ENCODE peak calls at places on chromosomes 6 and 20, in five cellular contexts. One of them, this sample, is unnamed.

GRCh38 chr20:44692932-44693476 is 22.2 kb upstream of the CCN5 start:
- DNase-seq in stimulated activated naive B cell treated with anti-CD40 and anti-IgM and Interleukin-4, amounts not matched to agents 10 μg/mL and 1 μg/mL and 100 μg/mL, for 72 hours: no peak
- DNase-seq in ureter: no peak
- DNase-seq in AG04450: peak; percentile 77
- DNase-seq in DMS53: no peak
- DNase-seq in this sample: peak; percentile 93

GRCh38 chr6:53391170-53391569 is 42.4 kb upstream of the ELOVL5 start:
- DNase-seq in stimulated activated naive B cell treated with anti-CD40 and anti-IgM and Interleukin-4, amounts not matched to agents 10 μg/mL and 1 μg/mL and 100 μg/mL, for 72 hours: no peak
- DNase-seq in ureter: no peak
- DNase-seq in DMS53: no peak
- DNase-seq in AG04450: no peak
- DNase-seq in this sample: no peak

GRCh38 chr6:167795874-167796667 is 30.6 kb upstream of the AFDN start:
- DNase-seq in ureter: no peak
- DNase-seq in DMS53: peak; percentile 53
- DNase-seq in AG04450: no peak
- DNase-seq in stimulated activated naive B cell treated with anti-CD40 and anti-IgM and Interleukin-4, amounts not matched to agents 10 μg/mL and 1 μg/mL and 100 μg/mL, for 72 hours: no peak
- DNase-seq in this sample: no peak

GRCh38 chr6:169269180-169270076 is 15.8 kb upstream of the THBS2 start:
- DNase-seq in ureter: no peak
- DNase-seq in stimulated activated naive B cell treated with anti-CD40 and anti-IgM and Interleukin-4, amounts not matched to agents 10 μg/mL and 1 μg/mL and 100 μg/mL, for 72 hours: no peak
- DNase-seq in AG04450: peak; percentile 41
- DNase-seq in DMS53: no peak
- DNase-seq in this sample: no peak

GRCh38 chr6:79408598-79408997 is 128.6 kb downstream of the LCA5 start:
- DNase-seq in AG04450: no peak
- DNase-seq in DMS53: no peak
- DNase-seq in ureter: no peak
- DNase-seq in stimulated activated naive B cell treated with anti-CD40 and anti-IgM and Interleukin-4, amounts not matched to agents 10 μg/mL and 1 μg/mL and 100 μg/mL, for 72 hours: no peak
- DNase-seq in this sample: no peak

GRCh38 chr6:10384719-10385511 is 30.0 kb downstream of the TFAP2A start:
- DNase-seq in DMS53: no peak
- DNase-seq in AG04450: no peak
- DNase-seq in ureter: no peak
- DNase-seq in stimulated activated naive B cell treated with anti-CD40 and anti-IgM and Interleukin-4, amounts not matched to agents 10 μg/mL and 1 μg/mL and 100 μg/mL, for 72 hours: no peak
- DNase-seq in this sample: no peak

GRCh38 chr6:157241411-157241979 is 81.8 kb downstream of the TMEM242 start:
- DNase-seq in ureter: no peak
- DNase-seq in stimulated activated naive B cell treated with anti-CD40 and anti-IgM and Interleukin-4, amounts not matched to agents 10 μg/mL and 1 μg/mL and 100 μg/mL, for 72 hours: no peak
- DNase-seq in AG04450: no peak
- DNase-seq in DMS53: peak; percentile 31
- DNase-seq in this sample: no peak

GRCh38 chr20:48482790-48483189 is 345.0 kb downstream of the PREX1 start:
- DNase-seq in DMS53: no peak
- DNase-seq in AG04450: no peak
- DNase-seq in ureter: no peak
- DNase-seq in stimulated activated naive B cell treated with anti-CD40 and anti-IgM and Interleukin-4, amounts not matched to agents 10 μg/mL and 1 μg/mL and 100 μg/mL, for 72 hours: no peak
- DNase-seq in this sample: no peak

GRCh38 chr6:151658091-151658490 is 149.4 kb upstream of the ESR1 start:
- DNase-seq in AG04450: no peak
- DNase-seq in DMS53: no peak
- DNase-seq in ureter: no peak
- DNase-seq in stimulated activated naive B cell treated with anti-CD40 and anti-IgM and Interleukin-4, amounts not matched to agents 10 μg/mL and 1 μg/mL and 100 μg/mL, for 72 hours: no peak
- DNase-seq in this sample: no peak

GRCh38 chr6:109671721-109672120 is 19.3 kb downstream of the AK9 start:
- DNase-seq in AG04450: no peak
- DNase-seq in stimulated activated naive B cell treated with anti-CD40 and anti-IgM and Interleukin-4, amounts not matched to agents 10 μg/mL and 1 μg/mL and 100 μg/mL, for 72 hours: no peak
- DNase-seq in DMS53: no peak
- DNase-seq in ureter: no peak
- DNase-seq in this sample: no peak

GRCh38 chr20:39107741-39108140 is 145.6 kb downstream of the DHX35 start:
- DNase-seq in AG04450: no peak
- DNase-seq in stimulated activated naive B cell treated with anti-CD40 and anti-IgM and Interleukin-4, amounts not matched to agents 10 μg/mL and 1 μg/mL and 100 μg/mL, for 72 hours: no peak
- DNase-seq in ureter: no peak
- DNase-seq in DMS53: no peak
- DNase-seq in this sample: no peak

GRCh38 chr6:52352239-52353008 is 9.5 kb upstream of the PAQR8 start:
- DNase-seq in AG04450: peak; percentile 92
- DNase-seq in DMS53: peak; percentile 97
- DNase-seq in ureter: peak; percentile 55
- DNase-seq in stimulated activated naive B cell treated with anti-CD40 and anti-IgM and Interleukin-4, amounts not matched to agents 10 μg/mL and 1 μg/mL and 100 μg/mL, for 72 hours: peak; percentile 57
- DNase-seq in this sample: peak; percentile 88

GRCh38 chr20:20225325-20225724 is 142.6 kb upstream of the INSM1 start:
- DNase-seq in DMS53: peak; percentile 94
- DNase-seq in AG04450: no peak
- DNase-seq in stimulated activated naive B cell treated with anti-CD40 and anti-IgM and Interleukin-4, amounts not matched to agents 10 μg/mL and 1 μg/mL and 100 μg/mL, for 72 hours: no peak
- DNase-seq in ureter: no peak
- DNase-seq in this sample: no peak

GRCh38 chr6:89475634-89476033 is 42.7 kb downstream of the ANKRD6 start:
- DNase-seq in stimulated activated naive B cell treated with anti-CD40 and anti-IgM and Interleukin-4, amounts not matched to agents 10 μg/mL and 1 μg/mL and 100 μg/mL, for 72 hours: no peak
- DNase-seq in DMS53: peak; percentile 22
- DNase-seq in ureter: no peak
- DNase-seq in AG04450: no peak
- DNase-seq in this sample: peak; percentile 0

GRCh38 chr6:19836799-19837510 is at the start of gene ID4:
- DNase-seq in AG04450: peak; percentile 87
- DNase-seq in stimulated activated naive B cell treated with anti-CD40 and anti-IgM and Interleukin-4, amounts not matched to agents 10 μg/mL and 1 μg/mL and 100 μg/mL, for 72 hours: no peak
- DNase-seq in ureter: peak; percentile 97
- DNase-seq in DMS53: peak; percentile 95
- DNase-seq in this sample: peak; percentile 79

GRCh38 chr6:136586295-136586694 is 36.1 kb upstream of the MAP7 start:
- DNase-seq in DMS53: peak; percentile 7
- DNase-seq in ureter: no peak
- DNase-seq in AG04450: peak; percentile 87
- DNase-seq in stimulated activated naive B cell treated with anti-CD40 and anti-IgM and Interleukin-4, amounts not matched to agents 10 μg/mL and 1 μg/mL and 100 μg/mL, for 72 hours: no peak
- DNase-seq in this sample: peak; percentile 87

GRCh38 chr20:26276811-26277210 is 580.2 kb upstream of the ZNF337 start:
- DNase-seq in AG04450: no peak
- DNase-seq in ureter: no peak
- DNase-seq in stimulated activated naive B cell treated with anti-CD40 and anti-IgM and Interleukin-4, amounts not matched to agents 10 μg/mL and 1 μg/mL and 100 μg/mL, for 72 hours: no peak
- DNase-seq in DMS53: peak; percentile 15
- DNase-seq in this sample: no peak

GRCh38 chr6:163579111-163579879 is 164.8 kb downstream of the QKI start:
- DNase-seq in stimulated activated naive B cell treated with anti-CD40 and anti-IgM and Interleukin-4, amounts not matched to agents 10 μg/mL and 1 μg/mL and 100 μg/mL, for 72 hours: no peak
- DNase-seq in DMS53: no peak
- DNase-seq in ureter: no peak
- DNase-seq in AG04450: no peak
- DNase-seq in this sample: no peak

GRCh38 chr20:51772236-51772635 is 4.0 kb upstream of the ATP9A start:
- DNase-seq in DMS53: no peak
- DNase-seq in stimulated activated naive B cell treated with anti-CD40 and anti-IgM and Interleukin-4, amounts not matched to agents 10 μg/mL and 1 μg/mL and 100 μg/mL, for 72 hours: no peak
- DNase-seq in ureter: no peak
- DNase-seq in AG04450: no peak
- DNase-seq in this sample: no peak

GRCh38 chr6:26033942-26034354 is 53.3 kb upstream of the HFE start:
- DNase-seq in AG04450: no peak
- DNase-seq in stimulated activated naive B cell treated with anti-CD40 and anti-IgM and Interleukin-4, amounts not matched to agents 10 μg/mL and 1 μg/mL and 100 μg/mL, for 72 hours: no peak
- DNase-seq in DMS53: no peak
- DNase-seq in ureter: no peak
- DNase-seq in this sample: no peak

GRCh38 chr6:45538636-45539035 is 160.9 kb upstream of the SUPT3H start:
- DNase-seq in ureter: no peak
- DNase-seq in AG04450: no peak
- DNase-seq in DMS53: no peak
- DNase-seq in stimulated activated naive B cell treated with anti-CD40 and anti-IgM and Interleukin-4, amounts not matched to agents 10 μg/mL and 1 μg/mL and 100 μg/mL, for 72 hours: no peak
- DNase-seq in this sample: no peak

GRCh38 chr20:21513881-21514540 is at the start of gene NKX2-2:
- DNase-seq in ureter: no peak
- DNase-seq in AG04450: no peak
- DNase-seq in stimulated activated naive B cell treated with anti-CD40 and anti-IgM and Interleukin-4, amounts not matched to agents 10 μg/mL and 1 μg/mL and 100 μg/mL, for 72 hours: no peak
- DNase-seq in DMS53: no peak
- DNase-seq in this sample: no peak

GRCh38 chr6:68468244-68468884 is 166.7 kb upstream of the ADGRB3 start:
- DNase-seq in DMS53: peak; percentile 80
- DNase-seq in AG04450: no peak
- DNase-seq in stimulated activated naive B cell treated with anti-CD40 and anti-IgM and Interleukin-4, amounts not matched to agents 10 μg/mL and 1 μg/mL and 100 μg/mL, for 72 hours: no peak
- DNase-seq in ureter: no peak
- DNase-seq in this sample: no peak